ENCODE peak calls at places on chromosomes 7 and 10, in eight cellular contexts. M is aorta, N is cardiac muscle cell, B is left lung, W is GM23248, Z is hepatocyte, P is transverse colon, Y is K562. D is an unnamed sample.

GRCh38 chr7:48105045-48105444 is 16.0 kb downstream of the UPP1 start:
- DNase-seq in M (no peak), N (no peak), B (no peak), W (no peak), Z (no peak), P (no peak), Y (no peak), D (no peak)

GRCh38 chr7:142808802-142809583 is 38.2 kb downstream of the PRSS2 start:
- DNase-seq in M (peak; percentile 65), N (no peak), B (peak; percentile 44), W (peak; percentile 20), Z (no peak), P (peak; percentile 77), Y (peak; percentile 77), D (no peak)

GRCh38 chr10:45809829-45810228 is 37.5 kb downstream of the AGAP4 start:
- DNase-seq in M (no peak), N (peak; percentile 38), B (no peak), W (no peak), Z (no peak), P (no peak), Y (peak; percentile 26), D (no peak)

GRCh38 chr7:123715793-123716192 is 33.0 kb downstream of the WASL start:
- DNase-seq in M (no peak), N (no peak), B (no peak), W (no peak), Z (no peak), P (no peak), Y (no peak), D (no peak)

GRCh38 chr7:33821970-33822369 is 83.4 kb upstream of the BMPER start:
- DNase-seq in M (no peak), N (no peak), B (no peak), W (peak; percentile 53), Z (no peak), P (no peak), Y (no peak), D (no peak)

GRCh38 chr10:112614072-112614471 is 167.1 kb downstream of the VTI1A start:
- DNase-seq in M (no peak), N (no peak), B (no peak), W (no peak), Z (no peak), P (no peak), Y (no peak), D (no peak)

GRCh38 chr7:30887464-30887872 is 24.2 kb upstream of the AQP1 start:
- DNase-seq in M (no peak), N (no peak), B (peak; percentile 56), W (no peak), Z (no peak), P (no peak), Y (no peak), D (no peak)

GRCh38 chr7:15584575-15584974 is 22.8 kb upstream of the AGMO start:
- DNase-seq in M (no peak), N (no peak), B (no peak), W (no peak), Z (no peak), P (no peak), Y (no peak), D (no peak)

GRCh38 chr7:30659312-30659711 is 22.9 kb downstream of the CRHR2 start:
- DNase-seq in M (peak; percentile 9), N (peak; percentile 38), B (no peak), W (peak; percentile 18), Z (no peak), P (no peak), Y (no peak), D (no peak)

GRCh38 chr7:130009848-130010688 is 41.1 kb downstream of the ZC3HC1 start:
- DNase-seq in M (peak; percentile 57), N (peak; percentile 79), B (no peak), W (peak; percentile 97), Z (peak; percentile 59), P (peak; percentile 31), Y (peak; percentile 81), D (peak; percentile 60)

GRCh38 chr10:22321831-22322662 is 1.1 kb downstream of the BMI1 start:
- DNase-seq in M (peak; percentile 56), N (peak; percentile 32), B (peak; percentile 33), W (peak; percentile 59), Z (peak; percentile 48), P (no peak), Y (peak; percentile 51), D (no peak)

GRCh38 chr10:131002031-131002861 is 309.3 kb downstream of the TCERG1L start:
- DNase-seq in M (no peak), N (no peak), B (no peak), W (no peak), Z (no peak), P (no peak), Y (no peak), D (no peak)

GRCh38 chr10:29820890-29821398 is 186.2 kb upstream of the SVIL start:
- DNase-seq in M (peak; percentile 59), N (no peak), B (no peak), W (peak; percentile 9), Z (no peak), P (peak; percentile 31), Y (no peak), D (no peak)

GRCh38 chr10:50397312-50398140 is 146.2 kb upstream of the ASAH2 start:
- DNase-seq in M (no peak), N (peak; percentile 48), B (no peak), W (no peak), Z (no peak), P (no peak), Y (no peak), D (no peak)

GRCh38 chr7:127252736-127253288 is at the start of gene GRM8:
- DNase-seq in M (peak; percentile 59), N (peak; percentile 58), B (no peak), W (peak; percentile 69), Z (peak; percentile 61), P (peak; percentile 47), Y (peak; percentile 66), D (no peak)

GRCh38 chr10:64846706-64847105 is 1325.5 kb downstream of the REEP3 start:
- DNase-seq in M (no peak), N (no peak), B (no peak), W (no peak), Z (no peak), P (no peak), Y (no peak), D (no peak)

GRCh38 chr7:143490719-143491306 is 13.1 kb downstream of the TAS2R41 start:
- DNase-seq in M (no peak), N (peak; percentile 49), B (no peak), W (peak; percentile 58), Z (peak; percentile 50), P (no peak), Y (peak; percentile 67), D (peak; percentile 23)

GRCh38 chr10:53109320-53109719 is 336.7 kb upstream of the MBL2 start:
- DNase-seq in M (no peak), N (no peak), B (no peak), W (no peak), Z (no peak), P (no peak), Y (no peak), D (no peak)
- H3K4me1 ChIP-seq in M (no peaks in the 10 kb centered on the region), N (no peaks in the 10 kb centered on the region), B (no peaks in the 10 kb centered on the region), W (no peaks in the 10 kb centered on the region), Z (no peaks in the 10 kb centered on the region), P (no peaks in the 10 kb centered on the region), Y (no peaks in the 10 kb centered on the region), D (no peaks in the 10 kb centered on the region)

GRCh38 chr10:1242975-1243374 is 186.8 kb downstream of the WDR37 start:
- DNase-seq in M (no peak), N (no peak), B (no peak), W (no peak), Z (no peak), P (no peak), Y (no peak), D (no peak)

GRCh38 chr10:1241322-1241890 is 185.2 kb downstream of the WDR37 start:
- DNase-seq in M (no peak), N (no peak), B (no peak), W (no peak), Z (no peak), P (no peak), Y (no peak), D (no peak)

GRCh38 chr10:1243486-1244182 is 187.4 kb downstream of the WDR37 start:
- DNase-seq in M (peak; percentile 24), N (no peak), B (no peak), W (no peak), Z (no peak), P (no peak), Y (peak; percentile 66), D (no peak)

GRCh38 chr10:1241973-1242935 is 186.1 kb downstream of the WDR37 start:
- DNase-seq in M (no peak), N (no peak), B (no peak), W (no peak), Z (no peak), P (no peak), Y (no peak), D (no peak)

GRCh38 chr10:1244493-1244892 is 188.3 kb downstream of the WDR37 start:
- DNase-seq in M (no peak), N (no peak), B (no peak), W (no peak), Z (no peak), P (no peak), Y (no peak), D (no peak)
- H3K27me3 ChIP-seq in M (no peaks in the 10 kb centered on the region), N (no peaks in the 10 kb centered on the region), B (no peaks in the 10 kb centered on the region), W (no peaks in the 10 kb centered on the region), Z (peaks cover 18% of the 10 kb centered on the region), P (peaks cover 23% of the 10 kb centered on the region), Y (peaks cover 39% of the 10 kb centered on the region), D (peaks cover 15% of the 10 kb centered on the region)

GRCh38 chr7:116214921-116215320 is 4.6 kb downstream of the TES start:
- DNase-seq in M (no peak), N (no peak), B (no peak), W (no peak), Z (no peak), P (no peak), Y (no peak), D (no peak)

GRCh38 chr7:116215550-116215949 is 5.2 kb downstream of the TES start:
- DNase-seq in M (no peak), N (no peak), B (no peak), W (no peak), Z (no peak), P (no peak), Y (no peak), D (no peak)

GRCh38 chr7:116212859-116213258 is 2.5 kb downstream of the TES start:
- DNase-seq in M (no peak), N (peak; percentile 77), B (no peak), W (peak; percentile 69), Z (no peak), P (no peak), Y (no peak), D (no peak)

GRCh38 chr7:116211913-116212596 is 1.7 kb downstream of the TES start:
- DNase-seq in M (no peak), N (peak; percentile 57), B (no peak), W (peak; percentile 43), Z (no peak), P (no peak), Y (peak; percentile 56), D (no peak)

GRCh38 chr7:116213361-116214155 is 3.2 kb downstream of the TES start:
- DNase-seq in M (no peak), N (peak; percentile 86), B (no peak), W (peak; percentile 59), Z (no peak), P (no peak), Y (no peak), D (peak; percentile 49)
- H3K4me3 ChIP-seq in M (peak overlapping the region; percentile 54), N (no peak overlapping the region), B (no peak overlapping the region), W (peak overlapping the region; percentile 91), Z (peak overlapping the region; percentile 78), P (no peak overlapping the region), Y (no peak overlapping the region), D (peak overlapping the region; percentile 83)

GRCh38 chr10:33249659-33250058 is 84.8 kb downstream of the NRP1 start:
- DNase-seq in M (no peak), N (no peak), B (no peak), W (no peak), Z (no peak), P (no peak), Y (no peak), D (no peak)
- H3K4me1 ChIP-seq in M (no peaks in the 10 kb centered on the region), N (no peaks in the 10 kb centered on the region), B (peaks cover 14% of the 10 kb centered on the region), W (peaks cover 44% of the 10 kb centered on the region), Z (no peaks in the 10 kb centered on the region), P (peaks cover 11% of the 10 kb centered on the region), Y (no peaks in the 10 kb centered on the region), D (peaks cover 9% of the 10 kb centered on the region)

GRCh38 chr10:75585294-75585693 is 153.9 kb downstream of the LRMDA start:
- DNase-seq in M (no peak), N (no peak), B (no peak), W (no peak), Z (no peak), P (no peak), Y (no peak), D (no peak)
- H3K27me3 ChIP-seq in M (no peaks in the 10 kb centered on the region), N (no peaks in the 10 kb centered on the region), B (no peaks in the 10 kb centered on the region), W (peaks cover 26% of the 10 kb centered on the region), Z (no peaks in the 10 kb centered on the region), P (no peaks in the 10 kb centered on the region), Y (no peaks in the 10 kb centered on the region), D (no peaks in the 10 kb centered on the region)